ENCODE peak calls at places on chromosomes 4 and X, in five cellular contexts. O is CD4-positive, CD25-positive, alpha-beta regulatory T cell; G is vagina; V is WTC11; Q is C1 segment of cervical spinal cord. H is an unnamed sample.
A peak's percentile ranks its signal among the peaks of the same experiment; 100 is the strongest.

GRCh38 chrX:11589573-11590110 is 76.1 kb downstream of the ARHGAP6 start:
- DNase-seq in O (no peak), G (no peak), V (no peak), Q (no peak), H (no peak)

GRCh38 chr4:1603413-1604135 is 80.5 kb downstream of the FAM53A start:
- DNase-seq in O (no peak), G (no peak), V (no peak), Q (no peak), H (peak; percentile 16)

GRCh38 chr4:170776983-170777382 is 687.2 kb upstream of the AADAT start:
- DNase-seq in O (no peak), G (no peak), V (no peak), Q (no peak), H (peak; percentile 6)

GRCh38 chrX:63658920-63659319 is 126.1 kb downstream of the ARHGEF9 start:
- DNase-seq in O (no peak), G (no peak), V (no peak), Q (no peak), H (no peak)

GRCh38 chr4:55758570-55758969 is 61.0 kb upstream of the EXOC1L start:
- DNase-seq in O (no peak), G (no peak), V (no peak), Q (no peak), H (no peak)

GRCh38 chr4:156749791-156750403 is 221.7 kb downstream of the PDGFC start:
- DNase-seq in O (no peak), G (no peak), V (no peak), Q (no peak), H (no peak)

GRCh38 chr4:98498774-98499173 is 159.6 kb downstream of the TSPAN5 start:
- DNase-seq in O (no peak), G (no peak), V (no peak), Q (no peak), H (no peak)

GRCh38 chrX:74286950-74287349 is 17.0 kb upstream of the ZCCHC13 start:
- DNase-seq in O (no peak), G (no peak), V (no peak), Q (no peak), H (no peak)

GRCh38 chr4:2337131-2337723 is 75.3 kb upstream of the MXD4 start:
- DNase-seq in O (no peak), G (no peak), V (no peak), Q (no peak), H (no peak)

GRCh38 chr4:71498002-71498401 is 159.2 kb downstream of the SLC4A4 start:
- DNase-seq in O (no peak), G (no peak), V (no peak), Q (no peak), H (no peak)

GRCh38 chr4:53937918-53938317 is 126.5 kb downstream of the CHIC2 start:
- DNase-seq in O (no peak), G (no peak), V (no peak), Q (no peak), H (no peak)

GRCh38 chrX:69424161-69424560 is 80.0 kb upstream of the NALF2 start:
- DNase-seq in O (no peak), G (no peak), V (no peak), Q (no peak), H (peak; percentile 5)

GRCh38 chr4:2852481-2852881 is 8.8 kb downstream of the ADD1 start:
- DNase-seq in O (peak; percentile 44), G (no peak), V (no peak), Q (no peak), H (no peak)